ENCODE peak calls at places on chromosomes 7 and 10, in seven cellular contexts. W, M, K, O, J, N and B are unnamed samples.

GRCh38 chr10:44992070-44992731 is 8.5 kb upstream of the ZNF22 start:
- DNase-seq in W (no peak), M (peak), K (peak), O (no peak), J (no peak), N (peak), B (peak)

GRCh38 chr7:2542924-2543871 is 12.1 kb downstream of the BRAT1 start:
- DNase-seq in W (no peak), M (no peak), K (no peak), O (peak), J (no peak), N (peak), B (no peak)

GRCh38 chr7:46393142-46393541 is 472.1 kb upstream of the IGFBP3 start:
- DNase-seq in W (no peak), M (no peak), K (peak), O (no peak), J (no peak), N (no peak), B (no peak)

GRCh38 chr7:36615877-36616276 is 108.4 kb downstream of the AOAH start:
- DNase-seq in W (no peak), M (no peak), K (no peak), O (no peak), J (no peak), N (no peak), B (no peak)

GRCh38 chr10:62046522-62047239 is 145.2 kb downstream of the ARID5B start:
- DNase-seq in W (no peak), M (no peak), K (peak), O (no peak), J (no peak), N (no peak), B (no peak)

GRCh38 chr10:77667426-77668324 is 30.1 kb upstream of the KCNMA1 start:
- DNase-seq in W (no peak), M (no peak), K (no peak), O (no peak), J (no peak), N (no peak), B (no peak)

GRCh38 chr10:1289591-1289990 is 233.4 kb downstream of the WDR37 start:
- DNase-seq in W (no peak), M (no peak), K (no peak), O (no peak), J (no peak), N (no peak), B (no peak)

GRCh38 chr10:5603848-5604170 is 62.6 kb downstream of the ASB13 start:
- DNase-seq in W (no peak), M (no peak), K (no peak), O (no peak), J (no peak), N (peak), B (no peak)

GRCh38 chr10:79069325-79070090 is 742 bp downstream of the ZMIZ1 start:
- DNase-seq in W (no peak), M (peak), K (peak), O (peak), J (peak), N (peak), B (no peak)

GRCh38 chr10:29578457-29578856 is 56.3 kb downstream of the SVIL start:
- DNase-seq in W (no peak), M (no peak), K (no peak), O (no peak), J (no peak), N (no peak), B (no peak)

GRCh38 chr10:29579455-29579970 is 55.3 kb downstream of the SVIL start:
- DNase-seq in W (no peak), M (no peak), K (no peak), O (no peak), J (no peak), N (no peak), B (no peak)

DNA sequence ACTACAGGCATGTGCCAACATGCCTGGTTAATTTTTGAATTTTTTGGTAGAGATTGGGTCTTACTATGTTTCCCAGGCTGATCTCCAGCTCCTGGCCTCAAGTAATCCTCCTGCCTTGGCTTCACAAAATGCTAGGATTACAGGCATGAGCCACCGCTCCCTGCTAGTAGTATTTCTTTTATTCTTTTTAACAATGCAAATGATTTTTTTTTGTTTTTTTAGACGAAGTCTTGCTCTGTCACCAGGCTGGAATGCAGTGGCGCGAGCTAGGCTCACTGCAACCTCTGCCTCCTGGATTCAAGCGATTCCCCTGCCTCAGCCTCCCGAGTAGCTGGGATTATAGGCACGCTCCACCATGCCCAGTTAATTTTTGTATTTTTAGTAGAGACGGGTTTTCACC is 58.1 kb downstream of the SVIL start:
- DNase-seq in W (no peak), M (no peak), K (no peak), O (no peak), J (no peak), N (no peak), B (no peak)
- H3K27ac ChIP-seq in W (no peak), M (no peak), K (no peak), O (no peak), J (no peak), N (no peak), B (no peak)

GRCh38 chr7:135167360-135167759 is 3.1 kb downstream of the CYREN start:
- DNase-seq in W (no peak), M (no peak), K (no peak), O (no peak), J (no peak), N (no peak), B (no peak)

GRCh38 chr7:135169141-135169935 is 1.2 kb downstream of the CYREN start:
- DNase-seq in W (no peak), M (peak), K (no peak), O (peak), J (peak), N (peak), B (peak)

GRCh38 chr7:135169936-135170222 is 628 bp downstream of the CYREN start:
- DNase-seq in W (no peak), M (no peak), K (no peak), O (no peak), J (no peak), N (no peak), B (peak)

GRCh38 chr7:135168001-135168400 is 2.5 kb downstream of the CYREN start:
- DNase-seq in W (no peak), M (no peak), K (no peak), O (no peak), J (no peak), N (peak), B (peak)

DNA sequence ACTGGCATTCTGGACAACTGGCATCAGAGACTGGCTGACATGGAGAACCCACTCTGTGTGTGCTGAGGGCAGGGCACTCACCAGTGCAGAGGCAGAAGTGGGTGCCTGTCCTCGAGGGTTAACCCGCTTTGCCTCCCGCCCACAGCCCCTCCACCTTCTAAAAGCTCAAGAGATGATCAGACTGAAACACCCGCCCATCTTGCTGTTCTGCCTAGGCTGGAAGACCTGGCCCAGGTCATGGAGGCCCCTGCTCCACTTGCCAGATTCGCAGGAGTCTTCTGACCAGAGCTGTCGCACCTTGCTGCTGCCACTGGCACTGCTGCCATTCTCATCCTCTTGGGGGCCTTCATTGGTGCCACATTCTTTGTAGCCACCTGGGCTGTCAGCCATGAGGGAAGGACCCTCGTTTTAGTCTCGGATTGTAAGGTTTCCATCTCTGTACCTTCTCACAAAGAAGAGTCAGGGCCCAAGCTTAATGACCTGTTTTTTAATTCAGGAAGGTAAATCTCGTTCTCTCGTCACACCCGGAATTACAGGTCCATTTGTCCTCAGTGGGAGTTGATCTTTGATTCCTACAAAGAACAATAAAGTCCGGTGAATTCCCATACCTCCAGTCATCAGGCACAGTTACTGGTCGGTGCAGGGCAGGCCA is 1.9 kb downstream of the CYREN start:
- DNase-seq in W (no peak), M (no peak), K (no peak), O (no peak), J (no peak), N (no peak), B (peak)
- H3K27ac ChIP-seq in W (no peak), M (peak), K (peak), O (peak), J (peak), N (peak), B (peak)

GRCh38 chr10:95241533-95241932 is 47.5 kb downstream of the ACSM6 start:
- DNase-seq in W (no peak), M (no peak), K (no peak), O (no peak), J (no peak), N (no peak), B (peak)
- H3K27ac ChIP-seq in W (no peak), M (no peak), K (no peak), O (no peak), J (no peak), N (peak), B (no peak)

GRCh38 chr7:129778770-129779601 is 167.5 kb downstream of the NRF1 start:
- DNase-seq in W (no peak), M (no peak), K (no peak), O (no peak), J (no peak), N (no peak), B (no peak)
- H3K27ac ChIP-seq in W (no peak), M (no peak), K (no peak), O (no peak), J (no peak), N (no peak), B (no peak)

DNA sequence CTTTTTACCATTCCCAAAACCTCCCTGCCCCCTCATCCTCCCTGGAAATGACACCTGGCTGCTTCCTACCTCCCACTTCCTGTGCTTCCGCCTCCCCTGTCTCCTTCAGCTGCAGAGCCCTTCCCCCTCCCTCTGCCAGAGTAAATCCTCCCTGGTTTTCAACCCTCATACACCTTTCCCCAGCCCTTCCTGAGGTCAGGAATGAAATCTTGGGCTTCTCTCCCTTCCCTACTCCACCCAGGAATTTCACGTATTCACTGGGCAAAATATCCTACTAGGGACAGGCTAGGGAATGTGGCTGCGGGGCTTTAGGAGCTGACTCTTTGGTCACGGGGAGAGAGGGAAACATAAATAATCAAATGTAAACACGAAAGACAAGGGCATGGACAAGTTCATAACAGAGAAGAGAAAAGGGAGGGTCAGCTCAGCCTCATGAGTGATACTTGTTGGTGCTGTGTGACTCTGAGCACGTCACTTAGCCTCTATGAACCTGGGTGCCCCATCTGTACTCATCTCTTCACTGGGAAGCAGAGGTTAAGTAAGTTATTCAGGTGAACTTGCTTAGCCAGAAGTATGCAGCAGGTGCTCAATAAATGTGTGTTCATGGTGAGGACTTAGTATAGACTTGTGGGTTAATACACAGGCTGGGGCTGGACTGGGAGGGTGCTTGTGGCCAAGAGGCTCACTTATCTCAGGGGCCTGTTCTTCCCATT is 10.1 kb upstream of the DUSP5 start:
- DNase-seq in W (no peak), M (no peak), K (no peak), O (no peak), J (no peak), N (no peak), B (no peak)
- H3K27ac ChIP-seq in W (peak), M (no peak), K (no peak), O (no peak), J (no peak), N (no peak), B (no peak)

GRCh38 chr7:92730808-92731207 is 105.6 kb downstream of the CDK6 start:
- DNase-seq in W (no peak), M (no peak), K (no peak), O (no peak), J (no peak), N (no peak), B (no peak)
- H3K27ac ChIP-seq in W (no peak), M (no peak), K (no peak), O (no peak), J (no peak), N (no peak), B (no peak)

DNA sequence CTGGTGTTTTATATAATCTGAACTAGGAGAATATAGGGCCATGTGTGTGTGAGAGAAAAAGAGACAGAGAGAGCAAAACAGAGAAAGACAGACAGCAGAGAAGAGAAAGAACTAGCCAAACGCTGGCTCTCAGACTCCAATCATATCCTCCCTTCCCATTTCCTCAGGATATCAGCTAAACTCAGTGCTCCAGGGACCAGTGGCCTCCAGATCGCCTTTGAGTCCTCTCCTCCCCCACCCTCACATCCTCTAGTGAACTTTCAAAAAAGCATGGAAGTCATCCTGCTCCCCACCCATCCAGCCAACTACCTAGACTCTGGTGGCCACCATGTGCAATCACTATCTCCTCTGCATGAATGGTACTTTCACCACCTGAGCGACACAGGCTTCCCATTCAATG is 386.1 kb upstream of the NPVF start:
- DNase-seq in W (no peak), M (no peak), K (no peak), O (no peak), J (no peak), N (no peak), B (no peak)
- H3K27ac ChIP-seq in W (no peak), M (peak), K (peak), O (peak), J (no peak), N (no peak), B (peak)

GRCh38 chr10:12459776-12460175 is 110.4 kb downstream of the CAMK1D start:
- DNase-seq in W (no peak), M (no peak), K (no peak), O (no peak), J (no peak), N (no peak), B (no peak)
- H3K27ac ChIP-seq in W (no peak), M (no peak), K (no peak), O (no peak), J (no peak), N (no peak), B (no peak)